ENCODE peak calls at places on chromosomes 6 and 20, in four cellular contexts. J is psoas muscle, C is K562, S is mucosa of descending colon. E is an unnamed sample.

GRCh38 chr6:125041740-125042459 is 79.7 kb downstream of the RNF217 start:
- ATAC-seq in C (peak; percentile 31), J (no peak), S (no peak), E (no peak)

GRCh38 chr6:39295538-39295937 is 18.7 kb downstream of the KCNK17 start:
- ATAC-seq in C (peak; percentile 82), S (peak; percentile 59), J (no peak), E (peak; percentile 29)

GRCh38 chr6:117168296-117169059 is 96.9 kb upstream of the VGLL2 start:
- ATAC-seq in J (peak; percentile 62), C (no peak), S (no peak), E (no peak)

GRCh38 chr20:43057317-43057716 is 132.4 kb downstream of the PTPRT start:
- ATAC-seq in C (no peak), S (no peak), J (no peak), E (no peak)

GRCh38 chr6:118080547-118080946 is 173.5 kb downstream of the SLC35F1 start:
- ATAC-seq in J (no peak), S (no peak), C (no peak), E (no peak)

GRCh38 chr6:116847234-116847633 is 18.4 kb upstream of the GPRC6A start:
- ATAC-seq in J (no peak), C (peak; percentile 90), S (peak; percentile 36), E (peak; percentile 31)

GRCh38 chr6:163323719-163324118 is 90.8 kb upstream of the QKI start:
- ATAC-seq in C (no peak), J (no peak), S (no peak), E (no peak)

GRCh38 chr6:103047567-103047966 is 1654.1 kb downstream of the GRIK2 start:
- ATAC-seq in C (no peak), S (no peak), J (no peak), E (no peak)

GRCh38 chr6:167839343-167839742 is 12.6 kb downstream of the AFDN start:
- ATAC-seq in C (peak; percentile 35), S (no peak), J (no peak), E (no peak)

GRCh38 chr6:446418-447366 is 55.1 kb downstream of the IRF4 start:
- ATAC-seq in J (no peak), C (peak; percentile 43), S (peak; percentile 72), E (no peak)

GRCh38 chr20:64001607-64002011 is 20.7 kb downstream of the PRPF6 start:
- ATAC-seq in J (peak; percentile 21), C (no peak), S (peak; percentile 58), E (no peak)

GRCh38 chr20:48904566-48905321 is 16.8 kb upstream of the ARFGEF2 start:
- ATAC-seq in C (peak; percentile 81), S (peak; percentile 78), J (peak; percentile 53), E (peak; percentile 36)

GRCh38 chr6:139519571-139520031 is 145.2 kb upstream of the CITED2 start:
- ATAC-seq in J (peak; percentile 57), S (no peak), C (peak; percentile 28), E (peak; percentile 67)

GRCh38 chr6:154277578-154278128 is 79.0 kb downstream of the IPCEF1 start:
- ATAC-seq in C (no peak), J (no peak), S (no peak), E (no peak)

GRCh38 chr6:147448212-147448611 is 60.3 kb upstream of the SAMD5 start:
- ATAC-seq in J (no peak), S (peak; percentile 60), C (peak; percentile 95), E (no peak)

GRCh38 chr6:15171026-15171425 is 74.8 kb upstream of the JARID2 start:
- ATAC-seq in J (no peak), S (no peak), C (no peak), E (no peak)

GRCh38 chr6:146913842-146914562 is 290.2 kb upstream of the STXBP5 start:
- ATAC-seq in S (peak; percentile 69), C (peak; percentile 86), J (peak; percentile 80), E (peak; percentile 82)

GRCh38 chr6:31567531-31568370 is 4.3 kb upstream of the LTA start:
- ATAC-seq in S (no peak), C (peak; percentile 35), J (no peak), E (no peak)

GRCh38 chr20:20525756-20526155 is 157.9 kb downstream of the INSM1 start:
- ATAC-seq in S (no peak), J (no peak), C (no peak), E (no peak)

GRCh38 chr20:59253779-59254319 is 46.6 kb upstream of the EDN3 start:
- ATAC-seq in S (peak; percentile 54), C (no peak), J (no peak), E (no peak)

GRCh38 chr6:158002951-158003853 is 21.5 kb downstream of the SYNJ2 start:
- ATAC-seq in J (peak; percentile 49), C (peak; percentile 31), S (peak; percentile 61), E (peak; percentile 79)

GRCh38 chr6:166512567-166512966 is 73.9 kb downstream of the RAMACL start:
- ATAC-seq in C (peak; percentile 84), J (no peak), S (peak; percentile 75), E (no peak)

GRCh38 chr6:84350397-84350796 is 123.0 kb upstream of the CEP162 start:
- ATAC-seq in J (no peak), C (no peak), S (no peak), E (no peak)

GRCh38 chr6:114030767-114031166 is 59.8 kb upstream of the HDAC2 start:
- ATAC-seq in J (no peak), C (no peak), S (no peak), E (no peak)

GRCh38 chr20:1874534-1875168 is 20.6 kb upstream of the SIRPA start:
- ATAC-seq in C (no peak), J (no peak), S (peak; percentile 77), E (peak; percentile 34)

GRCh38 chr6:38207371-38207770 is 387.8 kb downstream of the ZFAND3 start:
- ATAC-seq in C (no peak), J (no peak), S (no peak), E (no peak)

GRCh38 chr20:18566892-18567738 is at the start of gene SMIM26:
- ATAC-seq in J (peak; percentile 100), C (peak; percentile 99), S (peak; percentile 100), E (peak; percentile 99)
- H3K4me1 ChIP-seq in J (peaks cover 6% of the 10 kb centered on the region), C (no peaks in the 10 kb centered on the region), S (peaks cover 6% of the 10 kb centered on the region), E (no peaks in the 10 kb centered on the region)

GRCh38 chr6:136491251-136491650 is 59.0 kb downstream of the MAP7 start:
- ATAC-seq in C (no peak), S (no peak), J (no peak), E (no peak)
- H3K4me1 ChIP-seq in C (no peaks in the 10 kb centered on the region), S (no peaks in the 10 kb centered on the region), J (no peaks in the 10 kb centered on the region), E (no peaks in the 10 kb centered on the region)

DNA sequence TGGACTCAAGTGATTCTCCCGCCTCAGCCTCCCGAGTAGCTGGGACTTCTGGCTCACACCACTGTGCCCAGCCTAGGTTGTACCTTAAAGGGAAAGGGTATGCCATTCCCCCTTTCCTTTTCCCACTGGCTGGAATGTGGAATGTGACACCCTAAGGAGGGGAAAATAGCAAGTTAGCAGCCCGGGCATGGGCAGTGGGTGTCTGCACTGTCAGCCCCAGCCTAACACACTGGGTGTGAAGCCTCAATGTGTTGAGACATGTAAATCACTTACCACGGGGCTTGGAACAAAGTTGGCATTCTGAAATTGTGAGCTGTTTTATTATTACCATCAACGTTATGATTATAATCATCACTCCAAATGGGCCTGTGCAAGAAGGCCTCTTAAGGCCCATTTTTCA is 80.8 kb upstream of the PTPN1 start:
- ATAC-seq in C (no peak), J (no peak), S (no peak), E (no peak)
- H3K4me1 ChIP-seq in C (peaks cover 32% of the 10 kb centered on the region), J (peaks cover 29% of the 10 kb centered on the region), S (peaks cover 9% of the 10 kb centered on the region), E (peaks cover 17% of the 10 kb centered on the region)

GRCh38 chr20:47557218-47557617 is 55.5 kb downstream of the NCOA3 start:
- ATAC-seq in J (no peak), S (no peak), C (no peak), E (no peak)
- H3K4me1 ChIP-seq in J (peaks cover 44% of the 10 kb centered on the region), S (no peaks in the 10 kb centered on the region), C (no peaks in the 10 kb centered on the region), E (peaks cover 17% of the 10 kb centered on the region)

DNA sequence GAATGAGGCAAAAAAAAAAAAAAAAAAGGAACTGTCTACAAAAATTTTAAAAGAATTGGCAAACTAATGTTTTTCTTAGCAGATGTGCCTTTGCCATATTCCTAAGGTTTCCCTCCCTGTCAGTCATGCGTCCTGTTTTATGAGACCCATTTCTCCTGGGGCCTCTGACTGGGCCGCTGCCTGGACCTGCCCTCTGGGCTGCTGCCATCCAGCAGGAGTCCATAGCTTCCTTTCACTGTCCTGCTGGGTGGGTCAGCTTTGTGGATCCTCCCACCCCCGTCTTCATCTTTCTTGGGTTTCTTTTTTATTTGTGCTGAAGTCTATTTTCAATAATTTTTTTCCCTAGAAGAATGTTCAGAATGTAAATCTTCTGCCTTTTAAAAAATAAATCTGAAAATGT is 110.8 kb upstream of the SCP2D1 start:
- ATAC-seq in C (no peak), S (no peak), J (no peak), E (no peak)
- H3K4me1 ChIP-seq in C (no peaks in the 10 kb centered on the region), S (no peaks in the 10 kb centered on the region), J (peaks cover 3% of the 10 kb centered on the region), E (no peaks in the 10 kb centered on the region)

GRCh38 chr6:107105511-107106116 is 9.7 kb downstream of the BEND3 start:
- ATAC-seq in C (peak; percentile 41), S (no peak), J (no peak), E (no peak)

GRCh38 chr6:107106165-107106564 is 9.2 kb downstream of the BEND3 start:
- ATAC-seq in S (no peak), C (peak; percentile 28), J (no peak), E (no peak)

GRCh38 chr6:107110200-107110599 is 5.1 kb downstream of the BEND3 start:
- ATAC-seq in S (no peak), C (no peak), J (no peak), E (no peak)

GRCh38 chr6:107108201-107108890 is 7.0 kb downstream of the BEND3 start:
- ATAC-seq in S (no peak), C (no peak), J (no peak), E (no peak)

DNA sequence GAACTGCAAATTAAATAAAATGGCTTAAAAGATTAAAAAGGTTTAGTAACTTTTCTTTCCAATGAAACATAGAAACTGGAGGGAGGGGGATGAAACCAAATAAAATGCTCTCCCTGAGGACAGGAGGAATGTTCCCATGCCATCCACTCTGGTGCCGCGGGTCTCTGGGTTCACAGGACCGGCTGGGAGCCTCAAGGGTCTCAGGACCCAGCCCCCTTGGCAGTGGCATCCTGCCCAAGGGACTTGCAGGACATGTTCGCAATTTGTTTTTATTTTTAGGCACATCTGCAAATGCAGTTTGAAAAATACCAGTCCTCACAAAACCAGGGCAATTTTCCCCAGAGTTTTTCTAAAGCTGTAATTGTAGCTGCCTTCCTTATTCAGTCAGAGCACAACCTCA is 7.5 kb downstream of the BEND3 start:
- ATAC-seq in S (no peak), J (no peak), C (no peak), E (no peak)
- H3K4me1 ChIP-seq in S (no peaks in the 10 kb centered on the region), J (no peaks in the 10 kb centered on the region), C (peaks cover 6% of the 10 kb centered on the region), E (no peaks in the 10 kb centered on the region)